ENCODE peak calls at places on chromosomes 2 and 18, in ten cellular contexts. M is mammary epithelial cell; F is breast epithelium; J is neural crest cell; E is EL; K is fibroblast of villous mesenchyme; S is chondrocyte; T is stimulated activated CD4-positive, alpha-beta T cell treated with anti-CD3 and anti-CD28 coated beads, Interleukin-2, amount 100 ng/mL, for 48 hours; Z is right atrium auricular region; Y is anterior cingulate cortex. O is an unnamed sample.

GRCh38 chr18:77400561-77400960 is 150.9 kb downstream of the GALR1 start:
- DNase-seq in E (no peak), J (no peak), Z (no peak), K (no peak), Y (no peak), S (no peak), F (no peak), M (no peak), T (no peak), O (no peak)

GRCh38 chr2:203656522-203657287 is 49.7 kb upstream of the CD28 start:
- DNase-seq in E (peak; percentile 23), M (peak; percentile 90), J (no peak), Z (peak; percentile 86), F (no peak), Y (no peak), K (peak; percentile 50), S (no peak), T (no peak), O (peak; percentile 54)

GRCh38 chr2:118535171-118535817 is 312.2 kb downstream of the EN1 start:
- DNase-seq in E (no peak), T (no peak), Z (no peak), K (no peak), M (no peak), J (no peak), Y (no peak), F (no peak), S (no peak), O (no peak)

GRCh38 chr2:168685619-168686453 is 116.6 kb upstream of the NOSTRIN start:
- DNase-seq in T (no peak), K (peak; percentile 56), Y (no peak), S (no peak), Z (no peak), F (no peak), J (no peak), M (no peak), E (no peak), O (peak; percentile 77)

GRCh38 chr2:48315847-48316194 is 214.1 kb upstream of the STON1 start:
- DNase-seq in Z (no peak), T (peak; percentile 33), M (peak; percentile 53), J (peak; percentile 16), Y (no peak), F (no peak), K (peak; percentile 8), S (no peak), E (peak; percentile 20), O (no peak)

GRCh38 chr18:23487738-23488625 is 15.3 kb upstream of the RMC1 start:
- DNase-seq in M (no peak), J (no peak), T (no peak), F (no peak), S (no peak), K (peak; percentile 28), Z (no peak), Y (no peak), E (no peak), O (peak; percentile 31)

GRCh38 chr2:69171070-69171811 is 158.3 kb downstream of the ANTXR1 start:
- DNase-seq in Y (no peak), T (no peak), J (no peak), Z (no peak), E (no peak), K (peak; percentile 76), F (no peak), S (no peak), M (peak; percentile 54), O (no peak)

GRCh38 chr2:38747819-38748218 is 3.3 kb downstream of the SRSF7 start:
- DNase-seq in Z (no peak), Y (no peak), S (no peak), T (no peak), E (no peak), J (no peak), K (peak; percentile 28), M (no peak), F (no peak), O (no peak)

GRCh38 chr2:221549143-221549542 is 23.0 kb downstream of the EPHA4 start:
- DNase-seq in M (no peak), J (no peak), F (no peak), E (no peak), Y (no peak), S (no peak), Z (no peak), K (no peak), T (no peak), O (peak; percentile 16)

GRCh38 chr18:39602112-39602511 is 2036.5 kb upstream of the CELF4 start:
- DNase-seq in F (no peak), M (no peak), J (no peak), T (no peak), K (no peak), E (no peak), Z (no peak), S (no peak), Y (no peak), O (no peak)

GRCh38 chr2:240217431-240218301 is 77.2 kb upstream of the OTOS start:
- DNase-seq in K (no peak), F (peak; percentile 50), M (no peak), J (no peak), Z (no peak), Y (no peak), S (no peak), T (no peak), E (no peak), O (no peak)

GRCh38 chr18:28890796-28891195 is 713.9 kb upstream of the CDH2 start:
- DNase-seq in S (no peak), E (no peak), J (no peak), T (no peak), K (no peak), Z (no peak), M (no peak), F (no peak), Y (no peak), O (no peak)

GRCh38 chr2:26274058-26274613 is 29.4 kb downstream of the HADHB start:
- DNase-seq in Y (no peak), S (no peak), T (no peak), Z (peak; percentile 94), J (no peak), F (peak; percentile 53), K (peak; percentile 98), E (peak; percentile 83), M (peak; percentile 100), O (peak; percentile 97)

GRCh38 chr2:13284688-13285087 is 568.0 kb downstream of the TRIB2 start:
- DNase-seq in S (no peak), Z (no peak), E (no peak), M (no peak), K (no peak), F (no peak), J (no peak), T (no peak), Y (no peak), O (no peak)

GRCh38 chr2:14910659-14911058 is 278.1 kb downstream of the LRATD1 start:
- DNase-seq in S (no peak), Z (no peak), K (no peak), F (no peak), T (no peak), Y (no peak), J (no peak), E (no peak), M (no peak), O (peak; percentile 1)

GRCh38 chr2:44186800-44187199 is 18.1 kb downstream of the PPM1B start:
- DNase-seq in Z (no peak), E (no peak), J (no peak), Y (no peak), M (no peak), S (no peak), K (peak; percentile 24), T (no peak), F (no peak), O (peak; percentile 28)

GRCh38 chr2:196372811-196373664 is 201.7 kb upstream of the STK17B start:
- DNase-seq in E (no peak), F (no peak), Y (no peak), S (no peak), T (no peak), Z (no peak), K (peak; percentile 42), M (no peak), J (no peak), O (peak; percentile 46)

GRCh38 chr18:11178951-11179549 is 29.7 kb upstream of the PIEZO2 start:
- DNase-seq in K (peak; percentile 52), J (no peak), F (peak; percentile 55), M (no peak), Y (no peak), Z (peak; percentile 86), T (no peak), S (no peak), E (peak; percentile 42), O (peak; percentile 64)

GRCh38 chr18:79493211-79493800 is 97.6 kb downstream of the NFATC1 start:
- DNase-seq in K (no peak), F (peak; percentile 50), Y (no peak), J (no peak), T (no peak), S (peak; percentile 87), Z (no peak), M (no peak), E (no peak), O (no peak)

GRCh38 chr18:48133675-48134251 is 203.3 kb upstream of the SMAD2 start:
- DNase-seq in F (no peak), K (no peak), T (no peak), S (no peak), E (no peak), M (peak; percentile 72), Z (no peak), Y (no peak), J (no peak), O (peak; percentile 12)

GRCh38 chr18:76589866-76590265 is 94.8 kb upstream of the ZNF516 start:
- DNase-seq in K (no peak), T (no peak), S (no peak), F (no peak), Y (no peak), M (no peak), J (no peak), Z (no peak), E (no peak), O (no peak)

GRCh38 chr2:61254536-61254935 is 92.5 kb downstream of the C2orf74 start:
- DNase-seq in E (no peak), K (no peak), J (no peak), T (no peak), S (no peak), Z (no peak), F (no peak), M (no peak), Y (no peak), O (no peak)

GRCh38 chr2:144550916-144551315 is 31.0 kb upstream of the ZEB2 start:
- DNase-seq in F (no peak), T (no peak), J (no peak), Z (no peak), Y (no peak), E (peak; percentile 82), K (no peak), S (no peak), M (no peak), O (no peak)

GRCh38 chr2:237883951-237884392 is 24.5 kb downstream of the RAMP1 start:
- DNase-seq in S (peak; percentile 63), E (no peak), Z (no peak), F (peak; percentile 35), J (no peak), M (no peak), Y (no peak), K (no peak), T (no peak), O (no peak)

GRCh38 chr18:26159353-26159752 is 25.7 kb downstream of the PSMA8 start:
- DNase-seq in E (no peak), S (no peak), F (no peak), T (no peak), M (no peak), Y (no peak), K (peak; percentile 5), J (no peak), Z (no peak), O (peak; percentile 26)

GRCh38 chr2:26519396-26519991 is 41.6 kb upstream of the OTOF start:
- DNase-seq in K (no peak), E (no peak), M (no peak), J (no peak), F (no peak), S (no peak), Z (no peak), T (no peak), Y (no peak), O (no peak)

GRCh38 chr18:33495278-33495677 is 54.8 kb upstream of the CCDC178 start:
- DNase-seq in K (peak; percentile 36), Y (no peak), F (no peak), T (no peak), M (peak; percentile 17), S (no peak), J (peak; percentile 27), E (no peak), Z (no peak), O (peak; percentile 54)

GRCh38 chr2:125172181-125172580 is 1147.1 kb downstream of the CNTNAP5 start:
- DNase-seq in J (no peak), Y (no peak), Z (no peak), F (no peak), S (no peak), T (no peak), M (no peak), K (no peak), E (no peak), O (no peak)

O was measured in choroid plexus epithelial cell.